ENCODE peak calls at places on chromosome 17, in seven cellular contexts. P is A549; Q is astrocyte of the spinal cord; H is mammary epithelial cell; B is fibroblast of villous mesenchyme; E is CD4-positive, alpha-beta T cell; U is mesothelial cell of epicardium. W is an unnamed sample.

GRCh38 chr17:80083136-80083661 is 18.2 kb upstream of the GAA start:
- DNase-seq in E (no peak), Q (no peak), U (no peak), B (no peak), P (no peak), H (no peak), W (no peak)

GRCh38 chr17:33594000-33594399 is 300.9 kb upstream of the ASIC2 start:
- DNase-seq in H (no peak), B (no peak), Q (no peak), P (no peak), U (no peak), E (no peak), W (no peak)

GRCh38 chr17:8159459-8160223 is 3.1 kb downstream of the VAMP2 start:
- DNase-seq in Q (no peak), E (no peak), P (no peak), H (no peak), B (no peak), U (no peak), W (no peak)

GRCh38 chr17:59483860-59484259 is 81.5 kb upstream of the DHX40 start:
- DNase-seq in Q (no peak), E (no peak), P (no peak), H (no peak), B (no peak), U (no peak), W (no peak)

GRCh38 chr17:28788100-28788499 is 44.3 kb downstream of the TRAF4 start:
- DNase-seq in E (no peak), U (no peak), B (no peak), Q (no peak), P (no peak), H (no peak), W (no peak)

GRCh38 chr17:7233701-7234099 is 617 bp downstream of the DVL2 start:
- DNase-seq in P (no peak), H (no peak), Q (no peak), B (no peak), U (no peak), E (no peak), W (no peak)

GRCh38 chr17:4550534-4551039 is 4.6 kb downstream of the MYBBP1A start:
- DNase-seq in U (no peak), E (no peak), P (no peak), B (no peak), Q (no peak), H (peak), W (no peak)

GRCh38 chr17:45883063-45883462 is 11.3 kb upstream of the MAPT start:
- DNase-seq in Q (no peak), B (no peak), P (no peak), E (no peak), H (no peak), U (no peak), W (no peak)

GRCh38 chr17:73553311-73553710 is 90.9 kb downstream of the SDK2 start:
- DNase-seq in Q (no peak), E (no peak), B (no peak), P (no peak), H (peak), U (no peak), W (no peak)

GRCh38 chr17:77282524-77283515 is 142.1 kb downstream of the SEC14L1 start:
- DNase-seq in U (no peak), E (no peak), B (no peak), Q (peak), P (no peak), H (no peak), W (no peak)

DNA sequence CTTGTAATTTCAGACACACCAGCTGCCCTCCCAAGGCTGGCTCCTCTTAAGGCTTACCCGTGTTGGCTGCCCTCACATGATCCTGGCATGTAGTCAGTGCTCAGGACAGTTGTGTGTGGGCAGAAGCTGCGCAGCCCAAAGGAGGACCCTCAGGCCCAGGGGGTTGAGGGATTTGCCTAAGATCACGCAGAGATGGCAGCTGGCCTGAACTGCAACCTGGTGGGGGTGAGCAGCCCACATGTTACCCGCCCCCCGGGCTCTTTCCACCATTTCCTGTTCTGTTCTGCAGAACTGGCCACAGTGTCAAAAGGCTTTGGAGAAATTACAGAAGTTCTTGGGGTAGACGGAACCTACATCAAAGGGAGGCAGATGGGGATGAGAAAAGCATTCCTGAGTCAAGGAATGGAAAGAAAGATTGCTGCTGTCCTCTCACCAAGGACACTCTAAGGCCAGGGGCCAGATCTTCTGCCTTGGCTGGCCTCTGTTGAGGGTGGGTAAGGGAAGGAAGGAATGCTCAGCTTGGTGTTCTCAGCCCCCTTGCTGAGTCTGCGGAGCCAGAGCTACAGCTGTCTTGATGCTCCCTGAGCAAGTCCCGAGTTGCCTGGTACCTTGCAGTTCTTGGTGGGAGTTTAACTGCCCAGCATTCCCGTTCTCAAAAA is 53.0 kb downstream of the EPN2 start:
- DNase-seq in U (no peak), B (no peak), P (no peak), Q (no peak), H (no peak), E (no peak), W (no peak)
- TF ChIP-seq CTCF in U (no peak), B (no peak), P (no peak), Q (no peak), H (no peak), E (no peak), W (no peak)

DNA sequence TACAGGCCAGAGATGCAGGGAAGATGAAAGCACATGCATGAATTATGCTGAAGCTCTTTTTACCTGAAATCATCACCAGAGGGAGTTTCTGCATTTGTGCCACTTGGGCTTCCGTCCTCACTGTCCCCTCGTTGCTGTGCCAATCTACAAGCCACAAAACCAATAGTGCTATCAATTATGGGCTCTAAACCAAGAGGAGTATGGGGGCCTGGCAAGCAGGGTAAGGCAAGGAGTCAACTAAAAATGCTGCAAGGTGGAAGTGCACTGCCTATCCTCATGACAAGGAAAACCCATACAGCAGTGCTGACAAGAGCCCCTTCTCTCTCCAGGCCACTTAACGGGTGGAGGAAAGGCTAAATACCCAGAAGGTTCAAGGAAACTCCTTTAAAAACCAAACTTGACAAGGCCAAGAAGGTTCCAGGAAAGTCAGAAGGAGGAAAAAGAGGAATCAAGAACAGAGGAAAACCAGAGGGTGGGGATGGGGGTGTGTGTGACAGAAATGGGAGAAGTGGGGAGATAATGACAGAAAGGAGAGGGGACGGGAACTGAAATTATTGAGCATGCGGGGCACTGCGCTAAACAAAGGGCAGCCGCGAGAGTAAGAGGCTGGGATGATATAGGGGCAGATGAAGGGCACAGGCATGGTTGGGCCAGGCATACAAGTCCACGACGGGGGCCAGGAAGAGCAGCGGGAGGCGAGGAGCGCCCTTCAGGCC is 674 bp downstream of the C17orf75 start:
- DNase-seq in U (no peak), H (peak), B (no peak), Q (no peak), E (peak), P (no peak), W (peak)
- TF ChIP-seq CTCF in U (no peak), H (peak), B (peak), Q (peak), E (peak), P (peak), W (peak)

GRCh38 chr17:44362964-44363612 is 565 bp downstream of the FAM171A2 start:
- DNase-seq in E (no peak), P (peak), Q (peak), H (no peak), B (no peak), U (no peak), W (no peak)
- TF ChIP-seq CTCF in E (no peak), P (no peak), Q (no peak), H (no peak), B (no peak), U (no peak), W (no peak)

DNA sequence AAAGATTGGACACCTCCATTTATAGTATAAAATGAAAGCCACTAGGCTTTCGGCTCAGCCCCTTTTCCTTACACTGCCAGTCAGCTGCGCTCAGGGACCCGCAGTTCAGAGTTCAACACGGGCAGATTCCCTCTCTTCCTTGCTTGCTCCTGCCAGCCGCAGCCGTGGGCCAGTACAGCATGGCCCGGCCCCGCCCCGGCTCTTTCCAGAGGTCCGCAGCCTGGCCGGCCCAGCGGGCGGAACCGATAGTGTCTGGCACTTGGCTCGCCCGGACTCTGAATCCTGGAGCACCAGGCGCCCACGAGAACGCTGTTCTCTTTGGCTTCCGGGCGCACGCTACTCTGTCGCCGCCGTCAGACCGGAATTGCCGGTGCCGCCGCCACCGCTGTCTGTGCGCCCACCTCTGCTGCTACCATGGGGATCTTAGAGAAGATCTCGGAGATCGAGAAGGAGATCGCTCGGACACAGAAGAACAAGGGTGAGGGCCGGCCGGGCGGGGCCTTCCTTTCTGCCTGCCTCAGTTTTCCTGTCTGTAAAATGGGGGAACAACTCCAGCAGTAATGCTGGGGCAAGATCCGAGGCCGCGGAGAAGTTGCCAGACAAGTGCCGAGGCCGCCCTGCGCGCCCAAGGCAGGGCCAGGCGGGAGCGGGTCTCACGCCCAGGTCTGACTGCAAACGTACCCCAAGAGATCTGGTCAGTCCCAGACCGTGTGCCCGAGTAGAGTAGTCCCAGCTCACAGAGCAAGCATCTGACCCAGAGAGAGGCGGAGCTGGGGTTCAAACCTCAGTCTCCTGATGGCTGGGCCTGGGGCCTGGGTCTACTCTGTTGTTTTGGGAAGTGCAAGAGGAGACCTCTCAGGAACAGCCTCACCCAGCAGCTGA is at the start of gene DRG2:
- DNase-seq in B (peak), U (peak), H (peak), Q (peak), E (peak), P (peak), W (peak)
- TF ChIP-seq CTCF in B (no peak), U (no peak), H (peak), Q (no peak), E (no peak), P (peak), W (peak)

GRCh38 chr17:19260958-19261357 is 23.8 kb downstream of the EPN2 start:
- DNase-seq in P (no peak), E (no peak), B (no peak), Q (no peak), H (peak), U (no peak), W (no peak)
- TF ChIP-seq CTCF in P (no peak), E (no peak), B (no peak), Q (peak), H (peak), U (no peak), W (peak)

GRCh38 chr17:63435681-63436522 is 10.2 kb downstream of the CYB561 start:
- DNase-seq in B (no peak), H (no peak), U (no peak), P (peak), Q (no peak), E (no peak), W (no peak)

GRCh38 chr17:63434951-63435571 is 11.0 kb downstream of the CYB561 start:
- DNase-seq in E (no peak), H (peak), P (peak), B (no peak), Q (peak), U (no peak), W (peak)

GRCh38 chr17:63438092-63439051 is 7.7 kb downstream of the CYB561 start:
- DNase-seq in H (no peak), Q (no peak), E (no peak), P (no peak), B (no peak), U (no peak), W (no peak)

GRCh38 chr17:63437287-63438091 is 8.6 kb downstream of the CYB561 start:
- DNase-seq in U (no peak), E (no peak), P (no peak), B (peak), Q (no peak), H (no peak), W (no peak)

GRCh38 chr17:63436523-63437110 is 9.5 kb downstream of the CYB561 start:
- DNase-seq in U (no peak), H (no peak), E (no peak), Q (no peak), B (no peak), P (no peak), W (no peak)
- TF ChIP-seq CTCF in U (no peak), H (no peak), E (no peak), Q (peak), B (no peak), P (peak), W (peak)

GRCh38 chr17:30975042-30975820 is 4.4 kb downstream of the RNF135 start:
- DNase-seq in H (no peak), U (no peak), B (no peak), Q (no peak), E (no peak), P (no peak), W (no peak)

GRCh38 chr17:30969989-30970680 is 704 bp upstream of the RNF135 start:
- DNase-seq in U (peak), B (no peak), H (peak), E (peak), Q (peak), P (peak), W (peak)

DNA sequence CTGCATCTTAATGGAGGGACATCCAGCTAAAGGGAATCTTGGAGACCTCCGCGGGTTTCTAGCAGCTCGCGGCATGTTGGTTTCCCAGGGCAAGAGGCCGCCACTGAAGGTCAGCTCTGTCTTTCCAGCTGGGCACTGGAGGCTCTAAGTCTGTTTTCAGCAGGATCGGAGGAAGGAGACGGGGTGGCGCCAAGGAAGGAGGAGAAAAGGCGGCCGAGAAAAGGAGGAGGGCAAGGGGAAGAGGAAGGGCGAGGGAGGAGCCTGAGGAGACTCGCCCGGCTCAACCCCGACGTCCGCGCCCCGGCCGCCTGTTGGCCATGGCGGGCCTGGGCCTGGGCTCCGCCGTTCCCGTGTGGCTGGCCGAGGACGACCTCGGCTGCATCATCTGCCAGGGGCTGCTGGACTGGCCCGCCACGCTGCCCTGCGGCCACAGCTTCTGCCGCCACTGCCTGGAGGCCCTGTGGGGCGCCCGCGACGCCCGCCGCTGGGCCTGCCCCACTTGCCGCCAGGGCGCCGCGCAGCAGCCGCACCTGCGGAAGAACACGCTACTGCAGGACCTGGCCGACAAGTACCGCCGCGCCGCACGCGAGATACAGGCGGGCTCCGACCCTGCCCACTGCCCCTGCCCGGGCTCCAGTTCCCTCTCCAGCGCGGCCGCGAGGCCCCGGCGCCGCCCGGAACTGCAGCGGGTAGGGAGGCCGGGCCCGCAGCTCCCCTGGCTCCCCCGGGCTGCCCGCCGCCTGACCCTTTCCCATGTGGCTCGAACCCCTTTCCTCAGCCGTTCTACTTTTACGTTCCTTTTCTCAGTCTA is at the start of gene RNF135:
- DNase-seq in P (peak), B (peak), E (peak), Q (peak), H (peak), U (peak), W (peak)
- TF ChIP-seq CTCF in P (no peak), B (peak), E (no peak), Q (peak), H (peak), U (no peak), W (peak)

GRCh38 chr17:75059369-75060345 is 12.6 kb downstream of the KCTD2 start:
- DNase-seq in U (no peak), H (no peak), P (no peak), Q (peak), E (no peak), B (peak), W (peak)
- TF ChIP-seq CTCF in U (no peak), H (peak), P (peak), Q (peak), E (peak), B (peak), W (peak)

DNA sequence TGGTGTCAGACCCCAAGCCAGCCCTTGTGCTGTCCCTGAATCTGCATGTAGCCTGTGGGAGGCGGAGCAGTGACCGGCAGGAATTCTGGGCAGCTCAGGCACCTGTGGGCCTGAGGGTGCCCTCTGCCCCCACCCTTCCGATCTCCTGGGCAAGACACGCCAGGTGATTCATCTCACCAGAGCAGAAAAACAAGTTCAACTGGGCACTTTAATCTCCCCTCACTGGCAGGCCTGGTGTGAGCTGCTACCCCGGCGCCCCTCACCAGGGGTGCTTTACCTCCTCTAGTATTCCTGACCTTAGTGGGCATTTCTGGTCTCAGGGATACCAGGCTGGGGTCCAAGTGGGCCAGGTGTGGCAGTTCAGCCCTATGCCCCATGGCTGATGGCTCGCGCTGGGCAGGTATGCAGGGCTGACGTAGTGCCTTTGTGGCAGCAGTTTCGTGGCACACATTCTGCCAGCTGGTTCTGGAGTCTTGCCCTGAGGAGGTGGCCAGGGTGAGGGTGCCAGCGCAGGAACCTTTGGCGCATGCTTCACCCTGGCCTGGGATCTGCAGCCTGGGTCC is 6.0 kb downstream of the ERBB2 start:
- DNase-seq in E (no peak), P (no peak), B (no peak), Q (no peak), U (no peak), H (peak), W (no peak)
- TF ChIP-seq CTCF in E (no peak), P (no peak), B (no peak), Q (no peak), U (no peak), H (no peak), W (no peak)

GRCh38 chr17:52758481-52758880 is 600.0 kb upstream of the CA10 start:
- DNase-seq in H (no peak), E (no peak), B (no peak), P (no peak), Q (no peak), U (no peak), W (no peak)
- TF ChIP-seq CTCF in H (no peak), E (no peak), B (no peak), P (no peak), Q (no peak), U (no peak), W (no peak)